ENCODE peak calls at places on chromosome 4, in four cellular contexts. K is fibroblast of lung, C is Peyer's patch, A is heart left ventricle. L is an unnamed sample. For H3K9me3, the result is how much of the 10 kb centered on the place peaks cover.

GRCh38 chr4:99998062-99998880 is 48.2 kb upstream of the H2AZ1 start:
- DNase-seq in K (peak), C (no peak), A (no peak), L (no peak)

GRCh38 chr4:5967783-5968182 is 50.4 kb downstream of the C4orf50 start:
- DNase-seq in C (peak), A (no peak), K (no peak), L (no peak)

GRCh38 chr4:152156448-152156847 is 379.4 kb downstream of the FBXW7 start:
- DNase-seq in K (no peak), A (peak), C (no peak), L (no peak)

GRCh38 chr4:173185832-173186545 is 17.4 kb downstream of the GALNT7 start:
- DNase-seq in K (no peak), A (no peak), C (no peak), L (peak)

GRCh38 chr4:140156529-140157171 is 2.7 kb upstream of the MAML3 start:
- DNase-seq in C (no peak), K (no peak), A (no peak), L (no peak)

GRCh38 chr4:117324851-117325491 is 239.6 kb upstream of the TRAM1L1 start:
- DNase-seq in A (no peak), C (no peak), K (peak), L (no peak)

GRCh38 chr4:3045500-3045850 is 28.9 kb downstream of the HTT-AS start:
- DNase-seq in C (peak), K (peak), A (no peak), L (peak)

GRCh38 chr4:28481565-28481964 is 1620.9 kb downstream of the STIM2 start:
- DNase-seq in K (no peak), A (no peak), C (no peak), L (peak)

GRCh38 chr4:146095091-146095690 is 80.3 kb upstream of the LSM6 start:
- DNase-seq in A (no peak), K (peak), C (peak), L (peak)

GRCh38 chr4:132180020-132180427 is 969.1 kb upstream of the PCDH10 start:
- DNase-seq in C (no peak), A (no peak), K (peak), L (no peak)

GRCh38 chr4:144174401-144175067 is 34.0 kb upstream of the GYPA start:
- DNase-seq in C (no peak), A (no peak), K (peak), L (no peak)

GRCh38 chr4:168162604-168163003 is 70.3 kb downstream of the ANXA10 start:
- DNase-seq in C (no peak), K (peak), A (no peak), L (no peak)

GRCh38 chr4:52665592-52665991 is 6.5 kb upstream of the USP46 start:
- DNase-seq in K (peak), C (no peak), A (no peak), L (no peak)

GRCh38 chr4:1377606-1378261 is 28.5 kb downstream of the NKX1-1 start:
- DNase-seq in A (no peak), K (no peak), C (no peak), L (no peak)

GRCh38 chr4:182351485-182351884 is 108.3 kb downstream of the TENM3 start:
- DNase-seq in K (no peak), A (no peak), C (no peak), L (no peak)

GRCh38 chr4:56995525-56995924 is 16.8 kb downstream of the POLR2B start:
- DNase-seq in C (no peak), K (peak), A (peak), L (peak)

GRCh38 chr4:180057891-180058643 is 2185.1 kb upstream of the TENM3 start:
- DNase-seq in C (peak), K (peak), A (peak), L (peak)

GRCh38 chr4:7781993-7782392 is 157.7 kb downstream of the AFAP1 start:
- DNase-seq in A (no peak), C (no peak), K (no peak), L (no peak)

GRCh38 chr4:114383721-114384120 is 214.9 kb upstream of the UGT8 start:
- DNase-seq in C (no peak), A (no peak), K (peak), L (no peak)

GRCh38 chr4:84492290-84492689 is 6.8 kb downstream of the NKX6-1 start:
- DNase-seq in C (no peak), K (no peak), A (no peak), L (no peak)

GRCh38 chr4:79253168-79253567 is 72.7 kb downstream of the NAA11 start:
- DNase-seq in K (no peak), A (no peak), C (no peak), L (no peak)

GRCh38 chr4:56622176-56622575 is 58.9 kb downstream of the HOPX start:
- DNase-seq in C (no peak), K (no peak), A (no peak), L (no peak)

GRCh38 chr4:184960505-184960971 is 57.8 kb upstream of the HELT start:
- DNase-seq in C (no peak), K (no peak), A (no peak), L (no peak)

GRCh38 chr4:125590158-125590557 is 275.4 kb downstream of the FAT4 start:
- DNase-seq in A (no peak), C (no peak), K (no peak), L (no peak)

GRCh38 chr4:162061214-162061613 is 102.6 kb downstream of the FSTL5 start:
- DNase-seq in A (no peak), C (no peak), K (peak), L (no peak)

GRCh38 chr4:123503698-123504389 is 107.2 kb downstream of the SPRY1 start:
- DNase-seq in C (no peak), K (no peak), A (no peak), L (no peak)

GRCh38 chr4:52869656-52870055 is 7.5 kb downstream of the RASL11B start:
- DNase-seq in K (no peak), A (no peak), C (no peak), L (no peak)

GRCh38 chr4:179803857-179804256 is 2361.6 kb upstream of the AGA start:
- DNase-seq in K (peak), C (no peak), A (no peak), L (no peak)

GRCh38 chr4:177108708-177109107 is 201.0 kb upstream of the NEIL3 start:
- DNase-seq in C (no peak), A (no peak), K (peak), L (no peak)

GRCh38 chr4:122450847-122451246 is 5.7 kb downstream of the IL2 start:
- DNase-seq in A (no peak), C (no peak), K (no peak), L (no peak)

GRCh38 chr4:172688536-172688935 is 480.1 kb upstream of the GALNT7 start:
- DNase-seq in A (no peak), K (no peak), C (no peak), L (no peak)

GRCh38 chr4:26263165-26263564 is 57.6 kb upstream of the RBPJ start:
- DNase-seq in A (no peak), C (no peak), K (no peak), L (peak)

GRCh38 chr4:38044060-38044459 is 83.9 kb downstream of the PTTG2 start:
- DNase-seq in K (no peak), A (no peak), C (no peak), L (no peak)

GRCh38 chr4:148633720-148634119 is 191.5 kb upstream of the NR3C2 start:
- DNase-seq in C (peak), A (no peak), K (no peak), L (peak)

GRCh38 chr4:148632476-148632875 is 190.3 kb upstream of the NR3C2 start:
- DNase-seq in C (no peak), A (no peak), K (no peak), L (no peak)

GRCh38 chr4:148634476-148634875 is 192.3 kb upstream of the NR3C2 start:
- DNase-seq in K (peak), A (no peak), C (peak), L (peak)
- H3K9me3 ChIP-seq in K (under half), A (under half), C (under half), L (under half)

GRCh38 chr4:374298-375160 is 36.9 kb downstream of the ZNF141 start:
- DNase-seq in C (no peak), K (no peak), A (no peak), L (no peak)

DNA sequence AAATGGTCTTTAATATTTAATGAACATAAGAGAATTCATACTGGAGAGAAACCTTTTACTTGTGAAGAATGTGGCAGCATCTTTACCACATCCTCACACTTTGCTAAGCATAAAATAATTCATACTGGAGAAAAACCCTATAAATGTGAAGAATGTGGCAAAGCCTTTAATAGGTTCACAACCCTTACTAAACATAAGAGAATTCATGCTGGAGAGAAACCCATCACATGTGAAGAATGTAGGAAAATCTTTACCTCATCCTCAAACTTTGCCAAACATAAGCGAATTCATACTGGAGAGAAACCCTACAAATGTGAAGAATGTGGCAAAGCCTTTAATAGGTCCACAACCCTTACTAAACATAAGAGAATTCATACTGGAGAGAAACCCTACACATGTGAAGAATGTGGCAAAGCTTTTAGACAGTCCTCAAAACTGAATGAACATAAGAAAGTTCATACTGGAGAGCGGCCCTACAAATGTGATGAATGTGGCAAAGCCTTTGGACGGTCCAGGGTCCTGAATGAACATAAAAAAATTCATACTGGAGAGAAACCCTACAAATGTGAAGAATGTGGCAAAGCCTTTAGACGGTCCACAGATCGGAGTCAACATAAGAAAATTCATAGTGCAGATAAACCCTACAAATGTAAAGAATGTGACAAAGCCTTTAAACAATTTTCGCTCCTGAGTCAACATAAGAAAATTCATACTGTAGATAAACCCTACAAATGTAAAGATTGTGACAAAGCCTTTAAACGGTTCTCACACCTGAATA is 35.6 kb downstream of the ZNF141 start:
- DNase-seq in K (no peak), A (no peak), C (no peak), L (no peak)
- H3K9me3 ChIP-seq in K (under half), A (under half), C (under half), L (under half)

GRCh38 chr4:160928482-160928881 is 1235.3 kb downstream of the FSTL5 start:
- DNase-seq in K (no peak), A (no peak), C (no peak), L (no peak)
- H3K9me3 ChIP-seq in K (under half), A (under half), C (under half), L (under half)

GRCh38 chr4:14087459-14087858 is 459.9 kb upstream of the BOD1L1 start:
- DNase-seq in C (no peak), A (no peak), K (no peak), L (no peak)

GRCh38 chr4:14079601-14080000 is 452.1 kb upstream of the BOD1L1 start:
- DNase-seq in C (no peak), K (no peak), A (no peak), L (no peak)

DNA sequence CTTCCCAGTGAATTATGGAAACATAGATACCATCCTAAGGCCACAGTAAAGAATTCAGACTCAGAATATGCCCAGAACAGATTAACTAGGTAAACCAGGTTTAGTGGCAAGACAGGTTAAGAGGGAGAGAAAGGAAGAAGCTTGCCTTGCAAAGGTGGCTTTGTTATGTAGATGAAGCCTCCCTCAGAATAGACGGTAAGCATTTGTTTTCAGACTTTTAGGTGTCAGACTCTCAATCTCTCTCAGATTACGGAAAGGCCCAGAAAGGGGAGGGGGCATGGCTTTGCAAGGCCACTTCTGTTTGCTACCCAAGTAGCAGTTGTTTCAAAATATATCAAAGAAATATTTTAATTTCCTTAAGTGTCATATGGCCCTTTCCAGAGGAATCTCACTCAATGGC is 457.1 kb upstream of the BOD1L1 start:
- DNase-seq in A (no peak), C (no peak), K (no peak), L (no peak)
- H3K9me3 ChIP-seq in A (under half), C (under half), K (under half), L (under half)

L was measured in colonic mucosa.